ENCODE peak calls at places on chromosome X, in six cellular contexts. C, A, H, E, P and K are unnamed samples.

GRCh38 chrX:72181178-72182125 is at the start of gene PIN4:
- DNase-seq in C (peak), A (peak), H (peak), E (peak), P (peak), K (peak)

GRCh38 chrX:10893976-10894375 is 217.2 kb upstream of the HCCS start:
- DNase-seq in C (no peak), A (no peak), H (no peak), E (no peak), P (no peak), K (no peak)

GRCh38 chrX:153723351-153724251 is 586 bp downstream of the BCAP31 start:
- DNase-seq in C (peak), A (peak), H (peak), E (peak), P (no peak), K (peak)

GRCh38 chrX:151912780-151913179 is at the start of gene MAGEA4:
- DNase-seq in C (no peak), A (no peak), H (no peak), E (no peak), P (no peak), K (no peak)

GRCh38 chrX:41808042-41808441 is 84.1 kb downstream of the GPR82 start:
- DNase-seq in C (no peak), A (no peak), H (no peak), E (no peak), P (no peak), K (no peak)

GRCh38 chrX:34631826-34632225 is 25.3 kb downstream of the TMEM47 start:
- DNase-seq in C (no peak), A (peak), H (no peak), E (peak), P (no peak), K (no peak)

GRCh38 chrX:70635227-70635626 is 190.6 kb downstream of the DLG3 start:
- DNase-seq in C (no peak), A (no peak), H (no peak), E (no peak), P (no peak), K (no peak)

GRCh38 chrX:47179221-47179927 is 14.3 kb upstream of the UBA1 start:
- DNase-seq in C (no peak), A (no peak), H (peak), E (no peak), P (no peak), K (no peak)

GRCh38 chrX:39377773-39378172 is 576.5 kb downstream of the MID1IP1 start:
- DNase-seq in C (no peak), A (no peak), H (no peak), E (no peak), P (no peak), K (no peak)

GRCh38 chrX:34734383-34734782 is 77.3 kb upstream of the TMEM47 start:
- DNase-seq in C (no peak), A (peak), H (peak), E (peak), P (no peak), K (no peak)

GRCh38 chrX:25534096-25534495 is 518.3 kb upstream of the ARX start:
- DNase-seq in C (no peak), A (peak), H (no peak), E (no peak), P (no peak), K (no peak)

GRCh38 chrX:20488473-20488872 is 221.8 kb upstream of the RPS6KA3 start:
- DNase-seq in C (no peak), A (no peak), H (no peak), E (no peak), P (no peak), K (no peak)

GRCh38 chrX:147550217-147550616 is 361.5 kb upstream of the FMR1 start:
- DNase-seq in C (peak), A (no peak), H (peak), E (no peak), P (no peak), K (peak)

GRCh38 chrX:110847334-110847733 is 51.7 kb upstream of the CHRDL1 start:
- DNase-seq in C (no peak), A (peak), H (peak), E (peak), P (peak), K (peak)

GRCh38 chrX:4225086-4225485 is 511.6 kb upstream of the PRKX start:
- DNase-seq in C (no peak), A (no peak), H (no peak), E (peak), P (no peak), K (no peak)

GRCh38 chrX:3522016-3522690 is 175.7 kb upstream of the MXRA5 start:
- DNase-seq in C (no peak), A (peak), H (no peak), E (peak), P (no peak), K (no peak)

GRCh38 chrX:57266871-57267270 is 19.6 kb upstream of the FAAH2 start:
- DNase-seq in C (no peak), A (no peak), H (no peak), E (no peak), P (no peak), K (no peak)

GRCh38 chrX:124216396-124217124 is 115.9 kb upstream of the TEX13D start:
- DNase-seq in C (peak), A (no peak), H (no peak), E (no peak), P (no peak), K (no peak)

GRCh38 chrX:56783450-56783831 is 54.4 kb downstream of the NBDY start:
- DNase-seq in C (no peak), A (peak), H (no peak), E (no peak), P (peak), K (peak)

GRCh38 chrX:7107968-7108480 is 39.5 kb upstream of the STS start:
- DNase-seq in C (no peak), A (no peak), H (no peak), E (no peak), P (no peak), K (no peak)

GRCh38 chrX:13069771-13070410 is 25.5 kb upstream of the FAM9C start:
- DNase-seq in C (no peak), A (peak), H (peak), E (no peak), P (no peak), K (no peak)

GRCh38 chrX:7316887-7317286 is 168.9 kb upstream of the PUDP start:
- DNase-seq in C (no peak), A (peak), H (no peak), E (peak), P (no peak), K (no peak)

GRCh38 chrX:17597836-17598434 is 139.4 kb upstream of the SCML1 start:
- DNase-seq in C (no peak), A (no peak), H (no peak), E (peak), P (no peak), K (no peak)

GRCh38 chrX:69277961-69278795 is 112.9 kb upstream of the PJA1 start:
- DNase-seq in C (no peak), A (no peak), H (no peak), E (no peak), P (no peak), K (no peak)

GRCh38 chrX:22060451-22060940 is 28.4 kb downstream of the PHEX start:
- DNase-seq in C (no peak), A (peak), H (peak), E (peak), P (no peak), K (no peak)

GRCh38 chrX:151416521-151417048 is 19.6 kb downstream of the VMA21 start:
- DNase-seq in C (no peak), A (no peak), H (no peak), E (no peak), P (no peak), K (no peak)

GRCh38 chrX:41559662-41560061 is 112.5 kb downstream of the NYX start:
- DNase-seq in C (peak), A (peak), H (no peak), E (peak), P (no peak), K (no peak)

GRCh38 chrX:13398073-13398823 is 78.4 kb upstream of the ATXN3L start:
- DNase-seq in C (no peak), A (peak), H (peak), E (peak), P (no peak), K (no peak)

GRCh38 chrX:140661657-140662056 is 47.9 kb upstream of the LINC00632 start:
- DNase-seq in C (no peak), A (peak), H (peak), E (no peak), P (no peak), K (no peak)

GRCh38 chrX:124388562-124388961 is 42.2 kb downstream of the SH2D1A start:
- DNase-seq in C (peak), A (peak), H (peak), E (peak), P (no peak), K (peak)

GRCh38 chrX:33132569-33132968 is 78.8 kb downstream of the DMD start:
- DNase-seq in C (no peak), A (no peak), H (no peak), E (no peak), P (no peak), K (no peak)

GRCh38 chrX:2631743-2632532 is 59.2 kb upstream of the CD99 start:
- DNase-seq in C (no peak), A (no peak), H (no peak), E (no peak), P (no peak), K (no peak)

GRCh38 chrX:110394653-110395052 is 36.0 kb downstream of the RTL9 start:
- DNase-seq in C (no peak), A (peak), H (peak), E (peak), P (no peak), K (no peak)

GRCh38 chrX:97384685-97385084 is 501.0 kb downstream of the RPA4 start:
- DNase-seq in C (no peak), A (no peak), H (no peak), E (no peak), P (no peak), K (no peak)
- H3K9ac ChIP-seq in C (no peak), A (no peak), H (no peak), E (no peak), P (no peak), K (no peak)

GRCh38 chrX:135481696-135482179 is 38.7 kb upstream of the INTS6L start:
- DNase-seq in C (no peak), A (no peak), H (peak), E (no peak), P (no peak), K (no peak)
- H3K9ac ChIP-seq in C (no peak), A (no peak), H (no peak), E (no peak), P (no peak), K (no peak)

GRCh38 chrX:15298780-15299179 is 16.7 kb downstream of the ASB11 start:
- DNase-seq in C (no peak), A (no peak), H (no peak), E (no peak), P (no peak), K (no peak)
- H3K9ac ChIP-seq in C (no peak), A (no peak), H (no peak), E (no peak), P (no peak), K (no peak)

GRCh38 chrX:40406330-40406859 is 174.4 kb upstream of the ATP6AP2 start:
- DNase-seq in C (no peak), A (no peak), H (no peak), E (no peak), P (no peak), K (no peak)
- H3K9ac ChIP-seq in C (no peak), A (no peak), H (no peak), E (no peak), P (no peak), K (no peak)

DNA sequence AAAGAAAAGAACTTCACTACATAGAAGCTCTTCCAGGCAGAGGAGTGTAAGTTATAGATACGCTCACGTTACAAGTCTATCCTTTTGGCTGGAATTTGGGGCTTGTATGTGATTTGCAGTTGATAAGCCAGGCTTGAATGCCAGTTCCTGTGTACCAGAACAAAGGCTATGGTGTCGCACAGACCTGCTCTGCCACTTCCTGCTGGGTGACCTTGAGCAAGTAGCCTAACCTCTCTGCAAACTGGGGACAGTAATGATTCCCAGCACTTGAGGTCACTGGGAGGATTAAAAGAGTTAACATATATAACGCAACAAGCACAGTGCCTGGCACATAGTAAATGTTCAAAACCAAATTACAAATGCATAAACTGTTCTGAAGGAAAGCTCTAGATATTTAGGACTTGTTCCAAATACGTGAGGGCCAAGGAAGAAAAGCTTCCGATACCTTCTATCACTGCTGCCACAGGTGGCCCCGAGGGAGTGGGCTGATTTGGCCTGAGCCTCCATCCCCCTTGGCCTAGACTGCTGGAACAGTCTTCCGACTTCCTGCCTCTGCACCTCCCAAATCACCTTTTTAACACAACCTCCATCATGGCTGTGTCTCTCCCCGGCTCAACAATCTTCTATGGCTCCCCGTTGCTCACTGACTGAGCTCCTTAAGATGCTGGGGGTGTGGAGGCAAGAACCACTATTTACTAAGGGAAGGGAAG is 1.3 kb upstream of the SOWAHD start:
- DNase-seq in C (peak), A (no peak), H (no peak), E (no peak), P (no peak), K (peak)
- H3K9ac ChIP-seq in C (peak), A (no peak), H (no peak), E (no peak), P (peak), K (peak)

DNA sequence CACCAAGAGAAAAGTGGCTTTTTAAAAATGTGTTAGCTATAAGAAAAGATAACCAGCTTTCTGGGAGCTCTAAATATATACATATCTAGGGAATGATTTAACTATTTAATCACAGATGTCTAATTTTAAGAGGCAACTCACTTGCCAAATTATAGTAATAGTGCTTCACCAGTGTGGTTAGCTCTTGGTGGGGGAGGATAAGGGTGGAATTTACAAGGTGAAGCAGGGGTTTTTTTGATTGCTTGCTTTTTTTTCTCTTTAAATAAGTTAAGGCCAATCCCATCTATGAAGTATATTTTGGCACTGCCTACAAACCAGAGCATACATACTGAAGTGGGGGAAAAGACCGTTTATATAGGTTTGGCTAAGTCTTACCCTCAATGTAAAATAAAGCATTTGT is 547.8 kb upstream of the DIPK2B start:
- DNase-seq in C (no peak), A (no peak), H (peak), E (no peak), P (no peak), K (no peak)
- H3K9ac ChIP-seq in C (no peak), A (no peak), H (peak), E (peak), P (no peak), K (no peak)